ENCODE peak calls at places on chromosomes 6 and 20, in nine cellular contexts. J, V, N, Y, E, Q, Z, B and D are unnamed samples.

GRCh38 chr6:168574075-168574698 is 133.2 kb downstream of the SMOC2 start:
- DNase-seq in J (no peak), V (no peak), N (no peak), Y (no peak), E (no peak), Q (no peak), Z (no peak), B (no peak), D (no peak)

GRCh38 chr6:5373430-5373829 is 112.1 kb downstream of the FARS2 start:
- DNase-seq in J (no peak), V (no peak), N (no peak), Y (no peak), E (no peak), Q (no peak), Z (no peak), B (no peak), D (no peak)

GRCh38 chr20:42483694-42484303 is 705.9 kb downstream of the PTPRT start:
- DNase-seq in J (peak; percentile 77), V (no peak), N (no peak), Y (no peak), E (no peak), Q (peak; percentile 57), Z (no peak), B (peak; percentile 37), D (no peak)

GRCh38 chr6:35494161-35494563 is 2.7 kb downstream of the TEAD3 start:
- DNase-seq in J (no peak), V (no peak), N (no peak), Y (no peak), E (no peak), Q (no peak), Z (no peak), B (no peak), D (no peak)

GRCh38 chr20:46541229-46541935 is 9.1 kb downstream of the OCSTAMP start:
- DNase-seq in J (no peak), V (no peak), N (no peak), Y (no peak), E (no peak), Q (no peak), Z (no peak), B (no peak), D (no peak)

GRCh38 chr20:460707-461106 is 1.6 kb downstream of the TBC1D20 start:
- DNase-seq in J (no peak), V (no peak), N (no peak), Y (no peak), E (no peak), Q (no peak), Z (no peak), B (no peak), D (no peak)

GRCh38 chr6:158231551-158232444 is 63.6 kb downstream of the GTF2H5 start:
- DNase-seq in J (peak; percentile 87), V (peak; percentile 84), N (peak; percentile 54), Y (peak; percentile 61), E (peak; percentile 93), Q (peak; percentile 73), Z (peak; percentile 48), B (peak; percentile 76), D (peak; percentile 81)

GRCh38 chr20:24502184-24502583 is 32.8 kb downstream of the SYNDIG1 start:
- DNase-seq in J (no peak), V (no peak), N (peak; percentile 91), Y (no peak), E (peak; percentile 55), Q (no peak), Z (no peak), B (peak; percentile 65), D (no peak)

GRCh38 chr6:108492131-108492766 is 68.5 kb upstream of the FOXO3 start:
- DNase-seq in J (no peak), V (no peak), N (peak; percentile 72), Y (no peak), E (no peak), Q (peak; percentile 45), Z (no peak), B (no peak), D (no peak)

GRCh38 chr20:3818155-3819151 is 1.9 kb upstream of the AP5S1 start:
- DNase-seq in J (peak; percentile 76), V (peak; percentile 78), N (peak; percentile 79), Y (no peak), E (peak; percentile 81), Q (peak; percentile 82), Z (no peak), B (peak; percentile 69), D (no peak)

GRCh38 chr6:26415791-26416190 is 13.7 kb downstream of the BTN3A1 start:
- DNase-seq in J (no peak), V (no peak), N (no peak), Y (no peak), E (no peak), Q (no peak), Z (no peak), B (no peak), D (no peak)

GRCh38 chr6:7920425-7920824 is 9.8 kb upstream of the TXNDC5 start:
- DNase-seq in J (peak; percentile 2), V (no peak), N (no peak), Y (no peak), E (no peak), Q (no peak), Z (no peak), B (no peak), D (no peak)

GRCh38 chr6:136701011-136701410 is 91.3 kb downstream of the MAP3K5 start:
- DNase-seq in J (no peak), V (no peak), N (no peak), Y (no peak), E (no peak), Q (no peak), Z (no peak), B (no peak), D (no peak)

GRCh38 chr20:20815711-20816455 is 103.4 kb upstream of the RALGAPA2 start:
- DNase-seq in J (no peak), V (no peak), N (no peak), Y (no peak), E (no peak), Q (no peak), Z (no peak), B (no peak), D (no peak)

GRCh38 chr6:168021581-168021980 is 24.1 kb downstream of the KIF25 start:
- DNase-seq in J (peak; percentile 7), V (no peak), N (no peak), Y (no peak), E (no peak), Q (no peak), Z (no peak), B (no peak), D (peak; percentile 6)

GRCh38 chr20:25020901-25021301 is 28.4 kb upstream of the APMAP start:
- DNase-seq in J (no peak), V (peak; percentile 66), N (no peak), Y (no peak), E (peak; percentile 57), Q (no peak), Z (no peak), B (no peak), D (peak; percentile 76)

GRCh38 chr6:45923831-45924391 is 91.7 kb downstream of the CLIC5 start:
- DNase-seq in J (no peak), V (no peak), N (peak; percentile 54), Y (peak; percentile 18), E (no peak), Q (no peak), Z (no peak), B (no peak), D (no peak)

GRCh38 chr6:24931296-24931695 is 4.5 kb downstream of the RIPOR2 start:
- DNase-seq in J (no peak), V (no peak), N (peak; percentile 36), Y (no peak), E (no peak), Q (no peak), Z (no peak), B (no peak), D (no peak)

GRCh38 chr6:75084872-75085381 is 120.9 kb downstream of the COL12A1 start:
- DNase-seq in J (peak; percentile 66), V (no peak), N (no peak), Y (no peak), E (no peak), Q (peak; percentile 7), Z (no peak), B (peak; percentile 46), D (no peak)

GRCh38 chr6:41125282-41125681 is 28.9 kb downstream of the TREML1 start:
- DNase-seq in J (no peak), V (no peak), N (no peak), Y (no peak), E (no peak), Q (no peak), Z (no peak), B (no peak), D (no peak)

GRCh38 chr6:107161521-107161920 is 46.2 kb upstream of the BEND3 start:
- DNase-seq in J (no peak), V (no peak), N (no peak), Y (no peak), E (no peak), Q (no peak), Z (no peak), B (no peak), D (no peak)

GRCh38 chr20:32635764-32636163 is 38.0 kb downstream of the C20orf203 start:
- DNase-seq in J (no peak), V (no peak), N (peak; percentile 20), Y (no peak), E (no peak), Q (no peak), Z (no peak), B (no peak), D (no peak)

GRCh38 chr6:132511159-132511835 is 1.6 kb downstream of the STX7 start:
- DNase-seq in J (no peak), V (no peak), N (no peak), Y (no peak), E (no peak), Q (peak; percentile 22), Z (no peak), B (no peak), D (no peak)

GRCh38 chr6:22332726-22333125 is 35.9 kb upstream of the PRL start:
- DNase-seq in J (no peak), V (no peak), N (no peak), Y (no peak), E (no peak), Q (no peak), Z (no peak), B (no peak), D (no peak)

GRCh38 chr20:43309266-43309665 is 119.6 kb upstream of the PTPRT start:
- DNase-seq in J (no peak), V (no peak), N (no peak), Y (no peak), E (no peak), Q (no peak), Z (no peak), B (no peak), D (no peak)

GRCh38 chr20:63132715-63133471 is 83.0 kb downstream of the YTHDF1 start:
- DNase-seq in J (no peak), V (no peak), N (no peak), Y (no peak), E (peak; percentile 61), Q (no peak), Z (no peak), B (no peak), D (peak; percentile 71)

GRCh38 chr6:136774228-136775041 is 17.8 kb downstream of the MAP3K5 start:
- DNase-seq in J (no peak), V (no peak), N (peak; percentile 56), Y (no peak), E (no peak), Q (no peak), Z (no peak), B (no peak), D (no peak)

GRCh38 chr6:53095716-53096115 is 30.5 kb downstream of the FBXO9 start:
- DNase-seq in J (no peak), V (no peak), N (no peak), Y (no peak), E (no peak), Q (peak; percentile 6), Z (no peak), B (no peak), D (no peak)

GRCh38 chr20:37393863-37394542 is 48.1 kb downstream of the SRC start:
- DNase-seq in J (no peak), V (no peak), N (no peak), Y (no peak), E (peak; percentile 73), Q (no peak), Z (no peak), B (no peak), D (no peak)

GRCh38 chr20:53628076-53628475 is 34.4 kb upstream of the ZNF217 start:
- DNase-seq in J (no peak), V (no peak), N (no peak), Y (no peak), E (no peak), Q (no peak), Z (no peak), B (no peak), D (no peak)

GRCh38 chr6:30819287-30819917 is 64.9 kb upstream of the DDR1 start:
- DNase-seq in J (no peak), V (no peak), N (no peak), Y (no peak), E (no peak), Q (no peak), Z (no peak), B (no peak), D (no peak)